ENCODE peak calls at places on chromosomes 2 and 18, in four cellular contexts. One of them, this sample, is unnamed.

GRCh38 chr2:209391776-209392401 is 32.0 kb upstream of the MAP2 start:
- DNase-seq in K562: no peak
- DNase-seq in SK-N-SH: no peak
- DNase-seq in WTC11: no peak
- DNase-seq in this sample: no peak

GRCh38 chr2:66730429-66730828 is 295.5 kb downstream of the MEIS1 start:
- DNase-seq in SK-N-SH: no peak
- DNase-seq in WTC11: no peak
- DNase-seq in K562: no peak
- DNase-seq in this sample: no peak

GRCh38 chr2:10700078-10700803 is 10.5 kb upstream of the NOL10 start:
- DNase-seq in WTC11: no peak
- DNase-seq in K562: no peak
- DNase-seq in SK-N-SH: no peak
- DNase-seq in this sample: no peak

GRCh38 chr2:34096552-34097171 is 497.6 kb upstream of the FAM98A start:
- DNase-seq in K562: peak
- DNase-seq in WTC11: peak
- DNase-seq in SK-N-SH: peak
- DNase-seq in this sample: peak

GRCh38 chr2:154992826-154993225 is 294.3 kb downstream of the KCNJ3 start:
- DNase-seq in K562: no peak
- DNase-seq in WTC11: no peak
- DNase-seq in SK-N-SH: no peak
- DNase-seq in this sample: no peak

GRCh38 chr18:45316127-45316526 is 299.1 kb upstream of the SLC14A2 start:
- DNase-seq in K562: no peak
- DNase-seq in SK-N-SH: no peak
- DNase-seq in WTC11: peak
- DNase-seq in this sample: no peak

GRCh38 chr2:186459009-186459408 is 27.1 kb upstream of the ZC3H15 start:
- DNase-seq in K562: no peak
- DNase-seq in SK-N-SH: no peak
- DNase-seq in WTC11: no peak
- DNase-seq in this sample: peak

GRCh38 chr2:109535217-109535946 is 78.4 kb downstream of the SEPTIN10 start:
- DNase-seq in K562: no peak
- DNase-seq in SK-N-SH: no peak
- DNase-seq in WTC11: no peak
- DNase-seq in this sample: peak

GRCh38 chr18:68275616-68276015 is 439.3 kb downstream of the TMX3 start:
- DNase-seq in WTC11: no peak
- DNase-seq in K562: no peak
- DNase-seq in SK-N-SH: no peak
- DNase-seq in this sample: no peak

GRCh38 chr2:45987856-45988255 is 309.4 kb upstream of the EPAS1 start:
- DNase-seq in K562: no peak
- DNase-seq in WTC11: no peak
- DNase-seq in SK-N-SH: no peak
- DNase-seq in this sample: no peak

GRCh38 chr2:102186676-102187190 is at the start of gene IL1RL2:
- DNase-seq in K562: no peak
- DNase-seq in WTC11: no peak
- DNase-seq in SK-N-SH: no peak
- DNase-seq in this sample: no peak

GRCh38 chr2:136116813-136117390 is 1.0 kb downstream of the CXCR4 start:
- DNase-seq in WTC11: peak
- DNase-seq in K562: no peak
- DNase-seq in SK-N-SH: peak
- DNase-seq in this sample: no peak

GRCh38 chr2:84223191-84223590 is 235.9 kb downstream of the SUCLG1 start:
- DNase-seq in K562: no peak
- DNase-seq in WTC11: no peak
- DNase-seq in SK-N-SH: no peak
- DNase-seq in this sample: no peak

GRCh38 chr2:96771792-96772618 is 11.3 kb downstream of the CNNM4 start:
- DNase-seq in WTC11: no peak
- DNase-seq in K562: no peak
- DNase-seq in SK-N-SH: no peak
- DNase-seq in this sample: no peak

GRCh38 chr2:197198890-197199289 is 111.7 kb downstream of the ANKRD44 start:
- DNase-seq in SK-N-SH: peak
- DNase-seq in WTC11: no peak
- DNase-seq in K562: no peak
- DNase-seq in this sample: no peak

GRCh38 chr2:176096986-176097819 is 2.4 kb upstream of the HOXD12 start:
- DNase-seq in K562: peak
- DNase-seq in SK-N-SH: peak
- DNase-seq in WTC11: peak
- DNase-seq in this sample: peak

GRCh38 chr18:57004366-57005121 is 142.3 kb upstream of the BOD1L2 start:
- DNase-seq in WTC11: no peak
- DNase-seq in K562: no peak
- DNase-seq in SK-N-SH: no peak
- DNase-seq in this sample: peak
- TF ChIP-seq FOXJ3 in WTC11: no peak
- TF ChIP-seq FOXJ3 in K562: no peak
- TF ChIP-seq FOXJ3 in SK-N-SH: no peak
- TF ChIP-seq FOXJ3 in this sample: no peak

GRCh38 chr2:9030882-9031645 is 27.6 kb upstream of the MBOAT2 start:
- DNase-seq in SK-N-SH: no peak
- DNase-seq in WTC11: no peak
- DNase-seq in K562: no peak
- DNase-seq in this sample: no peak

GRCh38 chr2:9032555-9032954 is 29.1 kb upstream of the MBOAT2 start:
- DNase-seq in WTC11: no peak
- DNase-seq in SK-N-SH: no peak
- DNase-seq in K562: no peak
- DNase-seq in this sample: no peak

GRCh38 chr2:9027884-9028283 is 24.4 kb upstream of the MBOAT2 start:
- DNase-seq in WTC11: no peak
- DNase-seq in K562: no peak
- DNase-seq in SK-N-SH: no peak
- DNase-seq in this sample: no peak

GRCh38 chr2:9029721-9030120 is 26.2 kb upstream of the MBOAT2 start:
- DNase-seq in WTC11: no peak
- DNase-seq in SK-N-SH: no peak
- DNase-seq in K562: no peak
- DNase-seq in this sample: no peak

GRCh38 chr2:9030190-9030589 is 26.7 kb upstream of the MBOAT2 start:
- DNase-seq in SK-N-SH: no peak
- DNase-seq in WTC11: no peak
- DNase-seq in K562: no peak
- DNase-seq in this sample: no peak
- TF ChIP-seq FOXJ3 in SK-N-SH: no peak
- TF ChIP-seq FOXJ3 in WTC11: no peak
- TF ChIP-seq FOXJ3 in K562: no peak
- TF ChIP-seq FOXJ3 in this sample: no peak

DNA sequence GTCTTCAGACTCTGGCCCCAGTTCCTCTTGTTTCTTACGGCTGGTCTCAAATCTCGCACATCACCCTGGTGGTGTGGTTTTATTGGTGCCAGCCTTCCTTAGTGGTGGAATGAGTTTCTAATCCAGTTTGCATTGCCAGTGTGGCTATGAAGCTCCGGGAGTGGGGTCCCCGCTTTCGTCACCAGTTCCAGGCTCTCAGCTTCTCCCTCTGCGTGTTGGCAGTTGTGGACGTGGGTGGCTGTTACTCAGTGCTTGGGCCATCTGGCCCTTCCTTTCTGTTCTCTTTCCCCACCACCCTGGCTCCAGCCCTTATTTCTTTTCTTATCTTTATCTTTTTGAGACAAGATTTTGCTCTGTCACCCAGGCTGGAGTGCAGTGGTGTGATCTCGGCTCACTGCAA is 30.1 kb downstream of the EFR3B start:
- DNase-seq in K562: no peak
- DNase-seq in WTC11: no peak
- DNase-seq in SK-N-SH: no peak
- DNase-seq in this sample: no peak
- TF ChIP-seq FOXJ3 in K562: no peak
- TF ChIP-seq FOXJ3 in WTC11: no peak
- TF ChIP-seq FOXJ3 in SK-N-SH: no peak
- TF ChIP-seq FOXJ3 in this sample: no peak

DNA sequence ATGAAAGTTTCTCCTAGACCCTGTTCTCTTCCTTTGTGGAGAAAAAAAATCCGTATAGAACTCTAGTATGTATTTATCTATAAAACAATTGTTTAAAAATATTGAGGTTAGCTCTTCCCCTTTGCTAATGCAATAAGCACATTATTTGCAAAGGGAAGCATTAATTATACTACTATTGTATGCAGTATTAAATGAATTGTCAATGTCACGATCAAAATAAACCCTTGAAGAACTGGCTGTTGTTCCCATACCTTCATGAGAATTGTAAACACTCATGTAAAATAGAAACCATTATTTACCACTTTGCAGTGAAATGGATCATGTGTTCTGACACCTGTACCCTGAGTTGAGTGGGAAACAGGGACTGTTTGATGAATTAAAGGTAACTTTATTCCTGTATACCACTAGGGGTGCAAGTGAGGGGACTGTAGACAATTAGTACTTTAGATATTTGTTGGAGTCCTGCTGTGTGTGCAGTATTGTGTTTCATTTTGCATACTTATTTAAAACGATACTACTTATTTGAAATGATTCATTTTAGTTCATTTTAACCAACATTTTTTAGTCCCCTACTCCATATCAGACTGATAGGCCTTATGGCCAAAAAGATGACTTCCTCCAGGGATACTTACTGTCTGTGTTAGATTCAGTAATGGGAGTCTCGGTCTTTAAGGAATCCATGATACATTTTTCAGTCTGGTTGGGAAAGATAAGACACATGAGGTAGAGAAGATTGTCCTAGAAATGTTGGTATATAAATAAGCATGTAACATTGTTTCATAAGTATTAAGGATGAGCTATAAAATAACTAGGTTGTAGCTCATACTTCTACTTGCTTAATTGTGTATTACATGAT is 7.9 kb downstream of the PKP4 start:
- DNase-seq in K562: peak
- DNase-seq in WTC11: no peak
- DNase-seq in SK-N-SH: peak
- DNase-seq in this sample: peak
- TF ChIP-seq FOXJ3 in K562: no peak
- TF ChIP-seq FOXJ3 in WTC11: no peak
- TF ChIP-seq FOXJ3 in SK-N-SH: no peak
- TF ChIP-seq FOXJ3 in this sample: peak

DNA sequence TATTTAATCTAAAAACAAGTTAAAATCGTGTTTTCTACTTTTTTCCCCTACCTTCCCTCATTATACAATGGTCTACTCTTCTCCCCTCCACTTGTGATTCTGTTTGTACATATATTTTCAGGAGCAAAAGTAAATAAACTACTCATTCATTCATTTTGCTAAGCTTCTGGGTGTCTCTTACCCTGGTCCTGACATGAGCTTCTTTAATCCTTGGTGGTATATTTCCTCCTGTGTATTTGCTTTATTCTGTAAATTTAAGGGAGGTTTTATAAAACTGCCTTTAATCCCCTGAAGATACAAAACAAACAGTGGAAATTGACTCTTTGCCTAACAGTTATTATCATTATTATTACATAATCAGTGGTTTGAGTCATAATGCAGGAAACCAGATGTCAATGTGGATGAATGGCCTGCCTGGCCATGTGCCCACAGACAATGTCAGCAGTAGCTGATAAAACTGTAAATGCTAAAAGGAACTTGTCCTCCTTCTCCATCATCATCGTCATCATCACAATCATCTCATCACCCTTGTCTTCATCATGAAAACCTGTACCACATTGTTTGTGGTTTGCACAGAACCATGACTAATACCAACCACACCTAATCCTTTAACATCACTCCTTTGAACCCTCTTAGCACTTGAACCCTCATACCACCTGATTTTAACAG is 95.8 kb downstream of the HNMT start:
- DNase-seq in WTC11: no peak
- DNase-seq in SK-N-SH: peak
- DNase-seq in K562: peak
- DNase-seq in this sample: peak
- TF ChIP-seq FOXJ3 in WTC11: no peak
- TF ChIP-seq FOXJ3 in SK-N-SH: no peak
- TF ChIP-seq FOXJ3 in K562: no peak
- TF ChIP-seq FOXJ3 in this sample: no peak

GRCh38 chr2:20676353-20677215 is 9.6 kb downstream of the GDF7 start:
- DNase-seq in K562: no peak
- DNase-seq in WTC11: no peak
- DNase-seq in SK-N-SH: no peak
- DNase-seq in this sample: peak
- TF ChIP-seq FOXJ3 in K562: no peak
- TF ChIP-seq FOXJ3 in WTC11: no peak
- TF ChIP-seq FOXJ3 in SK-N-SH: no peak
- TF ChIP-seq FOXJ3 in this sample: peak

GRCh38 chr18:5527603-5528002 is 16.2 kb downstream of the EPB41L3 start:
- DNase-seq in K562: no peak
- DNase-seq in WTC11: no peak
- DNase-seq in SK-N-SH: no peak
- DNase-seq in this sample: no peak
- TF ChIP-seq FOXJ3 in K562: no peak
- TF ChIP-seq FOXJ3 in WTC11: no peak
- TF ChIP-seq FOXJ3 in SK-N-SH: no peak
- TF ChIP-seq FOXJ3 in this sample: no peak

This sample was measured in HepG2.